ENCODE peak calls at places on chromosome 13, in six cellular contexts. K is HS-5, P is T-helper 17 cell, I is kidney, M is EH, X is K562. Q is an unnamed sample.

GRCh38 chr13:113774177-113775107 is 15.4 kb downstream of the TMEM255B start:
- DNase-seq in K (no peak), P (no peak), I (no peak), M (peak; percentile 51), X (no peak), Q (no peak)

GRCh38 chr13:75787249-75787940 is 151.3 kb downstream of the LMO7 start:
- DNase-seq in K (no peak), P (no peak), I (no peak), M (peak; percentile 79), X (no peak), Q (no peak)

GRCh38 chr13:39273953-39274352 is 235.7 kb downstream of the NHLRC3 start:
- DNase-seq in K (no peak), P (no peak), I (no peak), M (no peak), X (peak; percentile 6), Q (no peak)

GRCh38 chr13:82829040-82829439 is 1053.2 kb downstream of the SLITRK1 start:
- DNase-seq in K (no peak), P (no peak), I (no peak), M (no peak), X (no peak), Q (no peak)

GRCh38 chr13:84654654-84655244 is 772.5 kb upstream of the SLITRK1 start:
- DNase-seq in K (no peak), P (no peak), I (no peak), M (no peak), X (no peak), Q (no peak)

GRCh38 chr13:40490086-40490723 is 176.2 kb downstream of the FOXO1 start:
- DNase-seq in K (no peak), P (no peak), I (no peak), M (no peak), X (no peak), Q (peak; percentile 59)

GRCh38 chr13:96053003-96053703 is at the start of gene UGGT2:
- DNase-seq in K (peak; percentile 37), P (no peak), I (peak; percentile 98), M (peak; percentile 95), X (peak; percentile 92), Q (no peak)

GRCh38 chr13:101875091-101875490 is 422.6 kb downstream of the ITGBL1 start:
- DNase-seq in K (no peak), P (no peak), I (no peak), M (no peak), X (no peak), Q (no peak)

GRCh38 chr13:31121327-31122140 is 40.2 kb downstream of the HSPH1 start:
- DNase-seq in K (no peak), P (no peak), I (no peak), M (no peak), X (no peak), Q (no peak)

GRCh38 chr13:91078093-91078679 is 269.3 kb upstream of the MIR17HG start:
- DNase-seq in K (no peak), P (no peak), I (no peak), M (no peak), X (peak; percentile 25), Q (no peak)

GRCh38 chr13:32426191-32426980 is 1.5 kb downstream of the N4BP2L1 start:
- DNase-seq in K (no peak), P (no peak), I (no peak), M (peak; percentile 40), X (no peak), Q (peak; percentile 11)

GRCh38 chr13:23679214-23679613 is 109.0 kb downstream of the TNFRSF19 start:
- DNase-seq in K (peak; percentile 56), P (no peak), I (no peak), M (peak; percentile 65), X (no peak), Q (no peak)

GRCh38 chr13:39415403-39415802 is 187.6 kb downstream of the LHFPL6 start:
- DNase-seq in K (no peak), P (no peak), I (no peak), M (peak; percentile 65), X (no peak), Q (no peak)

GRCh38 chr13:112943309-112944125 is 25.5 kb upstream of the MCF2L start:
- DNase-seq in K (no peak), P (no peak), I (peak; percentile 86), M (peak; percentile 46), X (no peak), Q (no peak)

GRCh38 chr13:40409278-40409677 is 257.2 kb downstream of the FOXO1 start:
- DNase-seq in K (no peak), P (no peak), I (no peak), M (no peak), X (no peak), Q (no peak)

GRCh38 chr13:72304121-72304745 is 423.2 kb downstream of the MZT1 start:
- DNase-seq in K (no peak), P (no peak), I (no peak), M (peak; percentile 57), X (no peak), Q (no peak)

GRCh38 chr13:99384468-99384867 is 77.3 kb upstream of the GPR183 start:
- DNase-seq in K (no peak), P (no peak), I (no peak), M (no peak), X (no peak), Q (peak; percentile 45)

GRCh38 chr13:26022538-26023292 is 29.1 kb downstream of the SHISA2 start:
- DNase-seq in K (no peak), P (no peak), I (peak; percentile 92), M (peak; percentile 83), X (no peak), Q (no peak)

GRCh38 chr13:51560336-51560735 is 23.9 kb upstream of the WDFY2 start:
- DNase-seq in K (no peak), P (no peak), I (no peak), M (no peak), X (no peak), Q (no peak)

GRCh38 chr13:114077938-114078335 is 54.5 kb downstream of the RASA3 start:
- DNase-seq in K (no peak), P (no peak), I (peak; percentile 49), M (peak; percentile 79), X (no peak), Q (no peak)

GRCh38 chr13:114148521-114148855 is 16.1 kb upstream of the RASA3 start:
- DNase-seq in K (no peak), P (peak; percentile 54), I (peak; percentile 70), M (no peak), X (no peak), Q (peak; percentile 82)

GRCh38 chr13:98324105-98324504 is 147.0 kb upstream of the RNF113B start:
- DNase-seq in K (no peak), P (no peak), I (no peak), M (no peak), X (no peak), Q (no peak)

GRCh38 chr13:73140804-73141203 is 82.0 kb downstream of the KLF5 start:
- DNase-seq in K (no peak), P (no peak), I (no peak), M (no peak), X (no peak), Q (no peak)

GRCh38 chr13:95156208-95156607 is 145.0 kb downstream of the ABCC4 start:
- DNase-seq in K (no peak), P (no peak), I (no peak), M (peak; percentile 39), X (no peak), Q (no peak)

GRCh38 chr13:47708386-47708785 is 292.7 kb downstream of the SUCLA2 start:
- DNase-seq in K (peak; percentile 23), P (no peak), I (no peak), M (peak; percentile 70), X (no peak), Q (no peak)

GRCh38 chr13:103395140-103395539 is 328.9 kb upstream of the SLC10A2 start:
- DNase-seq in K (no peak), P (no peak), I (no peak), M (no peak), X (no peak), Q (no peak)

GRCh38 chr13:39787086-39787487 is 131.6 kb downstream of the COG6 start:
- DNase-seq in K (no peak), P (no peak), I (no peak), M (peak; percentile 11), X (no peak), Q (no peak)

GRCh38 chr13:100339411-100339935 is 249.1 kb downstream of the GGACT start:
- DNase-seq in K (no peak), P (no peak), I (no peak), M (no peak), X (no peak), Q (no peak)

GRCh38 chr13:72726721-72727416 is 560 bp downstream of the MZT1 start:
- DNase-seq in K (no peak), P (peak; percentile 45), I (peak; percentile 87), M (peak; percentile 11), X (peak; percentile 72), Q (no peak)

GRCh38 chr13:34808649-34809048 is 133.4 kb upstream of the NBEA start:
- DNase-seq in K (no peak), P (no peak), I (no peak), M (no peak), X (no peak), Q (no peak)

GRCh38 chr13:31638577-31638976 is 100.7 kb upstream of the RXFP2 start:
- DNase-seq in K (no peak), P (no peak), I (no peak), M (peak; percentile 87), X (no peak), Q (no peak)

GRCh38 chr13:77872995-77873394 is 45.6 kb downstream of the EDNRB start:
- DNase-seq in K (no peak), P (no peak), I (peak; percentile 55), M (no peak), X (no peak), Q (no peak)

GRCh38 chr13:25406377-25406776 is 34.6 kb downstream of the ATP8A2 start:
- DNase-seq in K (no peak), P (no peak), I (no peak), M (no peak), X (peak; percentile 38), Q (no peak)

GRCh38 chr13:46759861-46760260 is 37.1 kb downstream of the ESD start:
- DNase-seq in K (no peak), P (no peak), I (no peak), M (no peak), X (no peak), Q (no peak)

GRCh38 chr13:52846567-52847321 is 1.7 kb downstream of the PCDH8 start:
- DNase-seq in K (no peak), P (no peak), I (peak; percentile 79), M (no peak), X (no peak), Q (no peak)

GRCh38 chr13:49632156-49632555 is 3.8 kb downstream of the ARL11 start:
- DNase-seq in K (no peak), P (no peak), I (no peak), M (no peak), X (no peak), Q (no peak)

GRCh38 chr13:85298387-85298924 is 500.8 kb downstream of the SLITRK6 start:
- DNase-seq in K (no peak), P (no peak), I (no peak), M (no peak), X (no peak), Q (no peak)

GRCh38 chr13:75407998-75408397 is 74.0 kb downstream of the TBC1D4 start:
- DNase-seq in K (no peak), P (no peak), I (no peak), M (no peak), X (no peak), Q (no peak)

Q was measured in CD4-positive, alpha-beta T cell.